ENCODE peak calls at places on chromosomes 2 and 18, in eight cellular contexts. Q is left kidney, L is HT1080, V is C1 segment of cervical spinal cord, P is left lobe of liver, T is substantia nigra, M is kidney epithelial cell, W is A549. Y is an unnamed sample.

GRCh38 chr2:156908825-156909224 is 348.7 kb upstream of the GALNT5 start:
- DNase-seq in Q (no peak), L (peak), V (no peak), P (no peak), T (no peak), M (no peak), W (no peak), Y (no peak)

GRCh38 chr18:58117685-58118403 is 73.8 kb downstream of the NEDD4L start:
- DNase-seq in Q (no peak), L (peak), V (no peak), P (peak), T (no peak), M (peak), W (peak), Y (no peak)

GRCh38 chr2:46067501-46068292 is 229.5 kb upstream of the EPAS1 start:
- DNase-seq in Q (no peak), L (peak), V (no peak), P (no peak), T (no peak), M (peak), W (peak), Y (no peak)

GRCh38 chr18:77199707-77200106 is 49.9 kb upstream of the GALR1 start:
- DNase-seq in Q (no peak), L (no peak), V (no peak), P (no peak), T (no peak), M (no peak), W (no peak), Y (no peak)

GRCh38 chr18:9827856-9828793 is 57.6 kb upstream of the TXNDC2 start:
- DNase-seq in Q (no peak), L (peak), V (no peak), P (no peak), T (no peak), M (peak), W (peak), Y (peak)

GRCh38 chr2:60741588-60741987 is 14.5 kb upstream of the PAPOLG start:
- DNase-seq in Q (no peak), L (no peak), V (no peak), P (no peak), T (no peak), M (no peak), W (no peak), Y (no peak)

GRCh38 chr2:237177052-237177451 is 91.4 kb downstream of the COPS8 start:
- DNase-seq in Q (no peak), L (no peak), V (no peak), P (no peak), T (no peak), M (no peak), W (no peak), Y (no peak)

GRCh38 chr2:233556756-233557736 is 9.5 kb downstream of the USP40 start:
- DNase-seq in Q (no peak), L (peak), V (no peak), P (no peak), T (no peak), M (peak), W (peak), Y (peak)

GRCh38 chr2:149860276-149860921 is 272.8 kb upstream of the MMADHC start:
- DNase-seq in Q (peak), L (peak), V (no peak), P (no peak), T (no peak), M (peak), W (no peak), Y (peak)

GRCh38 chr2:159108178-159108893 is 139.9 kb downstream of the TANC1 start:
- DNase-seq in Q (peak), L (no peak), V (peak), P (no peak), T (no peak), M (no peak), W (no peak), Y (no peak)

GRCh38 chr2:198525196-198525595 is 720.8 kb downstream of the PLCL1 start:
- DNase-seq in Q (no peak), L (no peak), V (no peak), P (no peak), T (no peak), M (no peak), W (no peak), Y (no peak)

GRCh38 chr18:58158008-58158407 is 114.0 kb downstream of the NEDD4L start:
- DNase-seq in Q (no peak), L (no peak), V (no peak), P (no peak), T (no peak), M (no peak), W (no peak), Y (no peak)

GRCh38 chr2:12270876-12271588 is 445.7 kb upstream of the TRIB2 start:
- DNase-seq in Q (no peak), L (no peak), V (no peak), P (no peak), T (no peak), M (no peak), W (no peak), Y (no peak)

GRCh38 chr2:10951558-10952414 is 40.1 kb downstream of the KCNF1 start:
- DNase-seq in Q (no peak), L (no peak), V (no peak), P (no peak), T (no peak), M (no peak), W (no peak), Y (no peak)

GRCh38 chr2:42567806-42568429 is 514 bp upstream of the MTA3 start:
- DNase-seq in Q (peak), L (no peak), V (peak), P (no peak), T (peak), M (no peak), W (no peak), Y (no peak)

GRCh38 chr2:71798266-71799012 is 345.1 kb downstream of the DYSF start:
- DNase-seq in Q (peak), L (peak), V (no peak), P (peak), T (no peak), M (no peak), W (peak), Y (no peak)

GRCh38 chr2:66571873-66572272 is 136.9 kb downstream of the MEIS1 start:
- DNase-seq in Q (peak), L (no peak), V (no peak), P (no peak), T (no peak), M (no peak), W (no peak), Y (no peak)

GRCh38 chr2:171432969-171433762 is 624 bp downstream of the METTL8 start:
- DNase-seq in Q (peak), L (peak), V (peak), P (no peak), T (no peak), M (no peak), W (peak), Y (peak)

GRCh38 chr2:232549655-232550350 is 554 bp downstream of the TIGD1 start:
- DNase-seq in Q (no peak), L (no peak), V (no peak), P (no peak), T (no peak), M (no peak), W (peak), Y (no peak)

GRCh38 chr2:61822255-61822654 is 31.6 kb downstream of the FAM161A start:
- DNase-seq in Q (no peak), L (no peak), V (no peak), P (no peak), T (no peak), M (no peak), W (no peak), Y (no peak)

GRCh38 chr2:181574321-181574720 is 82.6 kb downstream of the CERKL start:
- DNase-seq in Q (no peak), L (no peak), V (peak), P (no peak), T (no peak), M (no peak), W (no peak), Y (no peak)

GRCh38 chr2:231709636-231709980 is 1.3 kb downstream of the PTMA start:
- DNase-seq in Q (peak), L (no peak), V (no peak), P (peak), T (peak), M (no peak), W (peak), Y (no peak)

GRCh38 chr18:63869374-63869773 is 18.1 kb upstream of the SERPINB2 start:
- DNase-seq in Q (no peak), L (peak), V (no peak), P (no peak), T (no peak), M (no peak), W (no peak), Y (no peak)

GRCh38 chr2:158893057-158893456 is 75.4 kb upstream of the TANC1 start:
- DNase-seq in Q (peak), L (no peak), V (peak), P (no peak), T (no peak), M (no peak), W (no peak), Y (no peak)

GRCh38 chr2:72951303-72952095 is 34.2 kb downstream of the EMX1 start:
- DNase-seq in Q (peak), L (no peak), V (no peak), P (no peak), T (no peak), M (no peak), W (no peak), Y (no peak)

GRCh38 chr2:68908392-68908970 is 37.3 kb upstream of the BMP10 start:
- DNase-seq in Q (peak), L (peak), V (no peak), P (peak), T (no peak), M (peak), W (peak), Y (peak)

GRCh38 chr2:37317746-37318145 is 6.9 kb downstream of the PRKD3 start:
- DNase-seq in Q (no peak), L (no peak), V (no peak), P (no peak), T (no peak), M (no peak), W (no peak), Y (no peak)

GRCh38 chr2:129724021-129724757 is 255.3 kb upstream of the RAB6C start:
- DNase-seq in Q (no peak), L (no peak), V (no peak), P (no peak), T (no peak), M (no peak), W (no peak), Y (no peak)

GRCh38 chr2:58731488-58731869 is 490.4 kb upstream of the FANCL start:
- DNase-seq in Q (no peak), L (no peak), V (no peak), P (no peak), T (no peak), M (no peak), W (no peak), Y (peak)

GRCh38 chr18:58432050-58432727 is 196.7 kb downstream of the ALPK2 start:
- DNase-seq in Q (no peak), L (no peak), V (no peak), P (no peak), T (no peak), M (no peak), W (no peak), Y (no peak)

GRCh38 chr18:48805826-48806535 is 144.8 kb downstream of the SMAD7 start:
- DNase-seq in Q (no peak), L (no peak), V (no peak), P (no peak), T (no peak), M (no peak), W (no peak), Y (no peak)